ENCODE peak calls at places on chromosomes 11 and 22, in six cellular contexts. One of them, this sample, is unnamed.

GRCh38 chr11:129102756-129103155 is 89.4 kb downstream of the ARHGAP32 start:
- DNase-seq in HCT116: no peak
- DNase-seq in heart right ventricle: no peak
- DNase-seq in cardiac muscle cell: no peak
- DNase-seq in SJSA1: no peak
- DNase-seq in aorta: no peak
- DNase-seq in this sample: no peak

GRCh38 chr11:206002-206384 is 1.2 kb downstream of the BET1L start:
- DNase-seq in HCT116: no peak
- DNase-seq in heart right ventricle: no peak
- DNase-seq in cardiac muscle cell: no peak
- DNase-seq in SJSA1: peak; percentile 43
- DNase-seq in aorta: peak; percentile 45
- DNase-seq in this sample: no peak

GRCh38 chr11:15657264-15657663 is 542.5 kb downstream of the INSC start:
- DNase-seq in HCT116: no peak
- DNase-seq in heart right ventricle: no peak
- DNase-seq in cardiac muscle cell: no peak
- DNase-seq in SJSA1: no peak
- DNase-seq in aorta: no peak
- DNase-seq in this sample: no peak

GRCh38 chr11:8087185-8087584 is 6.2 kb downstream of the TUB start:
- DNase-seq in HCT116: no peak
- DNase-seq in heart right ventricle: no peak
- DNase-seq in cardiac muscle cell: no peak
- DNase-seq in SJSA1: no peak
- DNase-seq in aorta: no peak
- DNase-seq in this sample: no peak

GRCh38 chr11:115930886-115931537 is 426.8 kb upstream of the CADM1 start:
- DNase-seq in HCT116: no peak
- DNase-seq in heart right ventricle: no peak
- DNase-seq in cardiac muscle cell: no peak
- DNase-seq in SJSA1: no peak
- DNase-seq in aorta: peak; percentile 62
- DNase-seq in this sample: no peak

GRCh38 chr11:85170184-85170583 is 457.0 kb downstream of the DLG2 start:
- DNase-seq in HCT116: peak; percentile 53
- DNase-seq in heart right ventricle: no peak
- DNase-seq in cardiac muscle cell: no peak
- DNase-seq in SJSA1: no peak
- DNase-seq in aorta: no peak
- DNase-seq in this sample: no peak

GRCh38 chr11:87125257-87125656 is 87.5 kb downstream of the TMEM135 start:
- DNase-seq in HCT116: no peak
- DNase-seq in heart right ventricle: no peak
- DNase-seq in cardiac muscle cell: no peak
- DNase-seq in SJSA1: no peak
- DNase-seq in aorta: no peak
- DNase-seq in this sample: no peak

GRCh38 chr11:122714021-122714420 is 58.5 kb downstream of the UBASH3B start:
- DNase-seq in HCT116: no peak
- DNase-seq in heart right ventricle: no peak
- DNase-seq in cardiac muscle cell: no peak
- DNase-seq in SJSA1: no peak
- DNase-seq in aorta: no peak
- DNase-seq in this sample: no peak

GRCh38 chr11:123321641-123322040 is 108.4 kb upstream of the GRAMD1B start:
- DNase-seq in HCT116: no peak
- DNase-seq in heart right ventricle: no peak
- DNase-seq in cardiac muscle cell: no peak
- DNase-seq in SJSA1: no peak
- DNase-seq in aorta: no peak
- DNase-seq in this sample: no peak

GRCh38 chr11:94868468-94868867 is 100.3 kb downstream of the AMOTL1 start:
- DNase-seq in HCT116: no peak
- DNase-seq in heart right ventricle: no peak
- DNase-seq in cardiac muscle cell: no peak
- DNase-seq in SJSA1: no peak
- DNase-seq in aorta: no peak
- DNase-seq in this sample: no peak

GRCh38 chr11:19853016-19853415 is 140.4 kb downstream of the NAV2 start:
- DNase-seq in HCT116: no peak
- DNase-seq in heart right ventricle: no peak
- DNase-seq in cardiac muscle cell: no peak
- DNase-seq in SJSA1: no peak
- DNase-seq in aorta: no peak
- DNase-seq in this sample: no peak

GRCh38 chr11:861105-861479 is 18.4 kb downstream of the TSPAN4 start:
- DNase-seq in HCT116: no peak
- DNase-seq in heart right ventricle: no peak
- DNase-seq in cardiac muscle cell: no peak
- DNase-seq in SJSA1: no peak
- DNase-seq in aorta: no peak
- DNase-seq in this sample: no peak

GRCh38 chr11:80596291-80596810 is 1155.5 kb upstream of the TENM4 start:
- DNase-seq in HCT116: no peak
- DNase-seq in heart right ventricle: no peak
- DNase-seq in cardiac muscle cell: no peak
- DNase-seq in SJSA1: no peak
- DNase-seq in aorta: no peak
- DNase-seq in this sample: no peak

GRCh38 chr22:45878051-45878764 is 98.8 kb downstream of the WNT7B start:
- DNase-seq in HCT116: no peak
- DNase-seq in heart right ventricle: peak; percentile 40
- DNase-seq in cardiac muscle cell: no peak
- DNase-seq in SJSA1: peak; percentile 42
- DNase-seq in aorta: no peak
- DNase-seq in this sample: peak; percentile 39

GRCh38 chr11:116691779-116692178 is 81.0 kb downstream of the BUD13 start:
- DNase-seq in HCT116: peak; percentile 6
- DNase-seq in heart right ventricle: peak; percentile 25
- DNase-seq in cardiac muscle cell: peak; percentile 35
- DNase-seq in SJSA1: no peak
- DNase-seq in aorta: no peak
- DNase-seq in this sample: peak; percentile 36

GRCh38 chr22:39515266-39516050 is 4.9 kb upstream of the ATF4 start:
- DNase-seq in HCT116: no peak
- DNase-seq in heart right ventricle: no peak
- DNase-seq in cardiac muscle cell: no peak
- DNase-seq in SJSA1: no peak
- DNase-seq in aorta: no peak
- DNase-seq in this sample: no peak

GRCh38 chr22:26718905-26719304 is 61.5 kb downstream of the MIAT start:
- DNase-seq in HCT116: no peak
- DNase-seq in heart right ventricle: no peak
- DNase-seq in cardiac muscle cell: peak; percentile 93
- DNase-seq in SJSA1: peak; percentile 86
- DNase-seq in aorta: no peak
- DNase-seq in this sample: no peak

GRCh38 chr11:79081441-79082124 is 359.2 kb downstream of the TENM4 start:
- DNase-seq in HCT116: no peak
- DNase-seq in heart right ventricle: no peak
- DNase-seq in cardiac muscle cell: no peak
- DNase-seq in SJSA1: no peak
- DNase-seq in aorta: no peak
- DNase-seq in this sample: no peak

GRCh38 chr22:35739076-35739475 is 21.4 kb downstream of the APOL5 start:
- DNase-seq in HCT116: no peak
- DNase-seq in heart right ventricle: no peak
- DNase-seq in cardiac muscle cell: no peak
- DNase-seq in SJSA1: no peak
- DNase-seq in aorta: no peak
- DNase-seq in this sample: no peak

GRCh38 chr11:2462986-2463765 is 18.4 kb downstream of the KCNQ1 start:
- DNase-seq in HCT116: peak; percentile 45
- DNase-seq in heart right ventricle: peak; percentile 81
- DNase-seq in cardiac muscle cell: no peak
- DNase-seq in SJSA1: peak; percentile 48
- DNase-seq in aorta: no peak
- DNase-seq in this sample: no peak

GRCh38 chr22:38830845-38831108 is 13.1 kb downstream of the NPTXR start:
- DNase-seq in HCT116: no peak
- DNase-seq in heart right ventricle: no peak
- DNase-seq in cardiac muscle cell: no peak
- DNase-seq in SJSA1: no peak
- DNase-seq in aorta: no peak
- DNase-seq in this sample: no peak

GRCh38 chr22:46065733-46066454 is 84.4 kb upstream of the PPARA start:
- DNase-seq in HCT116: no peak
- DNase-seq in heart right ventricle: no peak
- DNase-seq in cardiac muscle cell: no peak
- DNase-seq in SJSA1: no peak
- DNase-seq in aorta: no peak
- DNase-seq in this sample: no peak

GRCh38 chr11:103051158-103051801 is 40.7 kb downstream of the DCUN1D5 start:
- DNase-seq in HCT116: no peak
- DNase-seq in heart right ventricle: no peak
- DNase-seq in cardiac muscle cell: no peak
- DNase-seq in SJSA1: no peak
- DNase-seq in aorta: no peak
- DNase-seq in this sample: no peak

DNA sequence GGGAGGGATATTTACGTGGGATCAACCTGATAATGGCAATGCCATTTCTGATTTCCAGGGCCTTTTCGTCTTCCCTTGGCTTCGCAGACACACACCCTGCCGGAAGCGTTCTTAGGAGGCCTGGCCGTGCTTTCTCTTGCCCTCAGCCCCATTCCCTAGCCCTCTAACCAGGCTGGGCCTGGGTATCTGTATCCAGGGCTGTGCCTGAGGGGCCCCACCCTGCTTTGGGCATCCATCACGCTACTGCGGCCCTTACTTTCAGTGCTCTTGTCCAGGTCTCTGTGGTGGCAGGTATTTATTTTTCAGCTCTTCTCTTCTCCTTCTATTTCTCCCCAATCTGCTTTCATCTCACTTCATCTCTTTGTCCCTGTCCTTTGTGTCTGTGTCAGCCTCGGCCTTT is 105.0 kb downstream of the ZBTB16 start:
- DNase-seq in HCT116: no peak
- DNase-seq in heart right ventricle: no peak
- DNase-seq in cardiac muscle cell: no peak
- DNase-seq in SJSA1: no peak
- DNase-seq in aorta: no peak
- DNase-seq in this sample: no peak
- H3K4me1 ChIP-seq in HCT116: peaks cover 17% of the 10 kb centered on the region
- H3K4me1 ChIP-seq in heart right ventricle: peaks cover 80% of the 10 kb centered on the region
- H3K4me1 ChIP-seq in cardiac muscle cell: peaks cover 39% of the 10 kb centered on the region
- H3K4me1 ChIP-seq in SJSA1: peaks cover 4% of the 10 kb centered on the region
- H3K4me1 ChIP-seq in aorta: peaks cover 33% of the 10 kb centered on the region
- H3K4me1 ChIP-seq in this sample: peaks cover 89% of the 10 kb centered on the region

GRCh38 chr22:22011964-22012363 is 29.4 kb upstream of the TOP3B start:
- DNase-seq in HCT116: no peak
- DNase-seq in heart right ventricle: no peak
- DNase-seq in cardiac muscle cell: no peak
- DNase-seq in SJSA1: no peak
- DNase-seq in aorta: no peak
- DNase-seq in this sample: no peak

GRCh38 chr22:22009661-22010060 is 27.1 kb upstream of the TOP3B start:
- DNase-seq in HCT116: no peak
- DNase-seq in heart right ventricle: no peak
- DNase-seq in cardiac muscle cell: no peak
- DNase-seq in SJSA1: no peak
- DNase-seq in aorta: no peak
- DNase-seq in this sample: no peak

GRCh38 chr22:22006596-22006990 is 24.0 kb upstream of the TOP3B start:
- DNase-seq in HCT116: no peak
- DNase-seq in heart right ventricle: no peak
- DNase-seq in cardiac muscle cell: no peak
- DNase-seq in SJSA1: no peak
- DNase-seq in aorta: no peak
- DNase-seq in this sample: no peak

GRCh38 chr22:22013559-22014284 is 31.1 kb upstream of the TOP3B start:
- DNase-seq in HCT116: no peak
- DNase-seq in heart right ventricle: no peak
- DNase-seq in cardiac muscle cell: no peak
- DNase-seq in SJSA1: no peak
- DNase-seq in aorta: no peak
- DNase-seq in this sample: no peak

GRCh38 chr22:22010358-22010757 is 27.8 kb upstream of the TOP3B start:
- DNase-seq in HCT116: no peak
- DNase-seq in heart right ventricle: no peak
- DNase-seq in cardiac muscle cell: no peak
- DNase-seq in SJSA1: no peak
- DNase-seq in aorta: no peak
- DNase-seq in this sample: no peak
- H3K27me3 ChIP-seq in HCT116: peaks cover 14% of the 10 kb centered on the region
- H3K27me3 ChIP-seq in heart right ventricle: peaks cover 25% of the 10 kb centered on the region
- H3K27me3 ChIP-seq in cardiac muscle cell: peaks cover 47% of the 10 kb centered on the region
- H3K27me3 ChIP-seq in SJSA1: peaks cover 31% of the 10 kb centered on the region
- H3K27me3 ChIP-seq in aorta: no peaks in the 10 kb centered on the region
- H3K27me3 ChIP-seq in this sample: peaks cover 5% of the 10 kb centered on the region

DNA sequence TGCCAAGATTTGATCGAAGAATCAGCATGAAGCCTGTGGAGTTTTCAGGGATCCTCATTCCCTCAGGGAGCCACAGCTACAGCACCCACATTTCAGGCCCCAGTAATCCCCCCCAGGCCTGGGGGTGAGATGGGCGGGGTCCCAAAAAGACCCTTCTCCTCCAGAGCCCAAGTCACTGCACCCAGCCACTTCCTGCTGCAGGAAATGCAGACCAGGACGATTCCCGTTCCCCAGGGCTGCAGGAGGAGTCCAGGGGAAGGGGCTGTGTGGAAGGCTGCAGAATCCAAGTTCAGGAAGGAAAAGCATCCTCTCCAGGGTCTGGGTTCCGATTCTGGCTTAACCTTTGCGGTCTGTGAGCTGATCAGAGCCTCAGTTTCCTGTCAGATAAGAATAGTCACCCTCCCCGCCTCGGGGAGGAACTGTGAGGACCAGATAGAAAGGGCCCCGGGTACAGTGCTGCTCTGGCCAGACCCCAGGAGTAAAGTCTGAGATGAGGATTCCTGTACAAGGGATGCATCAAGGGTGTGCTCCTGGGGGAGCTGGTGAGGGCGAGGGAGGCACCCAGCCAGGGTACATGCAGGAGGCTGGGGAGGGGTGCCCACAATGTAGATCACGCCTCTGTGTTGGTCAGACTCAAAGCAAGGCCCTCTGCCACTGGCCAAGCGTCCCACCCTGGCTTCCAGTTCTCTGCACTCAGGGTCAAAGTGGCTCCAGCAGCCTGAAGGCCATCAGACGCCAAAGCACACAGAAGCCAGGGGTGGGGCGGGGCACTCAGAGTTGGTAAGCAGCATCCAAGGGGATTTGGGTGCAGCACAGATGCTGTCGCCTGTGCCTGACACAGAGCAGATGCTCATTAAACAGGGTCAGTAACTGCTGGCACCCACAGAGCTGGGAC is 30.1 kb upstream of the TP53I11 start:
- DNase-seq in HCT116: no peak
- DNase-seq in heart right ventricle: no peak
- DNase-seq in cardiac muscle cell: no peak
- DNase-seq in SJSA1: no peak
- DNase-seq in aorta: no peak
- DNase-seq in this sample: no peak
- H3K4me1 ChIP-seq in HCT116: peaks cover 20% of the 10 kb centered on the region
- H3K4me1 ChIP-seq in heart right ventricle: no peaks in the 10 kb centered on the region
- H3K4me1 ChIP-seq in cardiac muscle cell: peaks cover 16% of the 10 kb centered on the region
- H3K4me1 ChIP-seq in SJSA1: peaks cover 6% of the 10 kb centered on the region
- H3K4me1 ChIP-seq in aorta: no peaks in the 10 kb centered on the region
- H3K4me1 ChIP-seq in this sample: no peaks in the 10 kb centered on the region

GRCh38 chr11:26753738-26754504 is 32.1 kb upstream of the SLC5A12 start:
- DNase-seq in HCT116: peak; percentile 2
- DNase-seq in heart right ventricle: no peak
- DNase-seq in cardiac muscle cell: peak; percentile 85
- DNase-seq in SJSA1: peak; percentile 41
- DNase-seq in aorta: peak; percentile 44
- DNase-seq in this sample: peak; percentile 52
- H3K27me3 ChIP-seq in HCT116: no peaks in the 10 kb centered on the region
- H3K27me3 ChIP-seq in heart right ventricle: no peaks in the 10 kb centered on the region
- H3K27me3 ChIP-seq in cardiac muscle cell: no peaks in the 10 kb centered on the region
- H3K27me3 ChIP-seq in SJSA1: no peaks in the 10 kb centered on the region
- H3K27me3 ChIP-seq in aorta: no peaks in the 10 kb centered on the region
- H3K27me3 ChIP-seq in this sample: no peaks in the 10 kb centered on the region

This sample was measured in psoas muscle.